ENCODE peak calls at places on chromosomes 13 and 19, in four cellular contexts. S is lung, W is Ammon's horn, E is activated T-helper 1 cell treated with Interleukin-2 at 50 U/mL for 16 hours. U is an unnamed sample.

GRCh38 chr19:55452381-55453325 is 8.8 kb downstream of the ISOC2 start:
- DNase-seq in W (peak; percentile 95), S (peak; percentile 68), E (no peak), U (peak; percentile 63)

GRCh38 chr19:27672309-27673047 is 1540.5 kb downstream of the UQCRFS1 start:
- DNase-seq in S (no peak), W (no peak), E (no peak), U (no peak)

GRCh38 chr19:43533546-43534304 is 737 bp downstream of the ZNF575 start:
- DNase-seq in S (peak; percentile 99), E (peak; percentile 76), W (peak; percentile 97), U (peak; percentile 100)

GRCh38 chr19:35977446-35978222 is 17.4 kb upstream of the SDHAF1 start:
- DNase-seq in E (no peak), W (no peak), S (no peak), U (no peak)

GRCh38 chr19:57434386-57435061 is 601 bp upstream of the ZNF749 start:
- DNase-seq in W (no peak), S (no peak), E (no peak), U (no peak)

GRCh38 chr13:43227721-43228120 is 204.3 kb downstream of the DNAJC15 start:
- DNase-seq in S (no peak), E (no peak), W (peak; percentile 65), U (peak; percentile 55)

GRCh38 chr13:30394798-30395191 is 27.5 kb upstream of the UBE2L5 start:
- DNase-seq in E (no peak), S (no peak), W (no peak), U (no peak)

GRCh38 chr13:91134773-91135124 is 212.7 kb upstream of the MIR17HG start:
- DNase-seq in W (no peak), S (no peak), E (no peak), U (no peak)